ENCODE peak calls at places on chromosomes 13 and 19, in six cellular contexts. L is HCT116, K is H1, S is GM12878, R is HepG2, X is K562. H is an unnamed sample.

GRCh38 chr13:51632643-51633357 is 48.5 kb downstream of the WDFY2 start:
- DNase-seq in L (no peak), K (no peak), S (no peak), R (peak), X (no peak), H (peak)

GRCh38 chr13:35140831-35141230 is 198.8 kb downstream of the NBEA start:
- DNase-seq in L (no peak), K (no peak), S (no peak), R (no peak), X (no peak), H (no peak)

GRCh38 chr19:6133231-6133630 is 2.2 kb upstream of the ACSBG2 start:
- DNase-seq in L (no peak), K (no peak), S (no peak), R (no peak), X (no peak), H (no peak)

GRCh38 chr13:58085819-58086218 is 454.3 kb downstream of the PCDH17 start:
- DNase-seq in L (no peak), K (no peak), S (no peak), R (no peak), X (no peak), H (no peak)

GRCh38 chr19:45117167-45117594 is 24.2 kb downstream of the PPP1R37 start:
- DNase-seq in L (no peak), K (no peak), S (peak), R (no peak), X (peak), H (no peak)

GRCh38 chr19:16095071-16095571 is 16.6 kb upstream of the RAB8A start:
- DNase-seq in L (no peak), K (no peak), S (no peak), R (no peak), X (no peak), H (no peak)

GRCh38 chr13:21671793-21672680 is 1.2 kb downstream of the FGF9 start:
- DNase-seq in L (no peak), K (no peak), S (no peak), R (no peak), X (no peak), H (no peak)

GRCh38 chr13:47112205-47112896 is 215.5 kb upstream of the HTR2A start:
- DNase-seq in L (no peak), K (peak), S (no peak), R (no peak), X (peak), H (peak)

GRCh38 chr13:76887070-76887563 is 912 bp upstream of the KCTD12 start:
- DNase-seq in L (no peak), K (no peak), S (no peak), R (no peak), X (no peak), H (no peak)

GRCh38 chr13:97892717-97893116 is 60.8 kb upstream of the IPO5 start:
- DNase-seq in L (no peak), K (no peak), S (no peak), R (no peak), X (no peak), H (no peak)

GRCh38 chr19:29771708-29772415 is 39.9 kb upstream of the CCNE1 start:
- DNase-seq in L (peak), K (peak), S (no peak), R (peak), X (peak), H (peak)

GRCh38 chr13:38530492-38530891 is 156.4 kb upstream of the FREM2 start:
- DNase-seq in L (no peak), K (no peak), S (no peak), R (no peak), X (no peak), H (no peak)

GRCh38 chr13:108948269-108948671 is 318.9 kb downstream of the MYO16 start:
- DNase-seq in L (no peak), K (no peak), S (no peak), R (peak), X (no peak), H (no peak)

GRCh38 chr19:53909471-53910169 is 542 bp downstream of the CACNG7 start:
- DNase-seq in L (no peak), K (no peak), S (no peak), R (no peak), X (no peak), H (no peak)

GRCh38 chr13:30616927-30617314 is 799 bp upstream of the USPL1 start:
- DNase-seq in L (peak), K (peak), S (peak), R (peak), X (peak), H (peak)

GRCh38 chr13:46641274-46642081 is 88.5 kb downstream of the LRCH1 start:
- DNase-seq in L (no peak), K (no peak), S (no peak), R (no peak), X (no peak), H (no peak)

GRCh38 chr19:18763674-18764590 is 27.2 kb downstream of the COMP start:
- DNase-seq in L (no peak), K (no peak), S (no peak), R (no peak), X (peak), H (no peak)

GRCh38 chr13:42375663-42376062 is 103.7 kb downstream of the AKAP11 start:
- DNase-seq in L (no peak), K (no peak), S (no peak), R (no peak), X (no peak), H (no peak)

GRCh38 chr19:6226444-6227155 is 53.2 kb downstream of the MLLT1 start:
- DNase-seq in L (no peak), K (no peak), S (no peak), R (no peak), X (no peak), H (no peak)

GRCh38 chr19:13017306-13018036 is 22.2 kb downstream of the NFIX start:
- DNase-seq in L (no peak), K (no peak), S (no peak), R (no peak), X (no peak), H (no peak)

GRCh38 chr19:13920940-13921744 is 15.1 kb downstream of the CC2D1A start:
- DNase-seq in L (peak), K (no peak), S (peak), R (peak), X (peak), H (peak)

GRCh38 chr19:47651691-47652090 is 42.8 kb downstream of the BICRA start:
- DNase-seq in L (no peak), K (no peak), S (no peak), R (no peak), X (no peak), H (no peak)

GRCh38 chr13:33509642-33510229 is 224.2 kb upstream of the STARD13 start:
- DNase-seq in L (no peak), K (no peak), S (no peak), R (no peak), X (no peak), H (no peak)

GRCh38 chr19:44512326-44513298 is 12.3 kb upstream of the ZNF180 start:
- DNase-seq in L (peak), K (peak), S (no peak), R (peak), X (peak), H (peak)

GRCh38 chr13:41995946-41996345 is 35.0 kb upstream of the VWA8 start:
- DNase-seq in L (no peak), K (no peak), S (no peak), R (peak), X (peak), H (no peak)

GRCh38 chr13:44170731-44171130 is 202.9 kb upstream of the SERP2 start:
- DNase-seq in L (no peak), K (no peak), S (no peak), R (no peak), X (no peak), H (no peak)

GRCh38 chr13:79483302-79483701 is 2.3 kb downstream of the NDFIP2 start:
- DNase-seq in L (no peak), K (no peak), S (no peak), R (no peak), X (no peak), H (no peak)

GRCh38 chr13:109900320-109900719 is 113.9 kb upstream of the IRS2 start:
- DNase-seq in L (no peak), K (no peak), S (no peak), R (no peak), X (no peak), H (no peak)

GRCh38 chr13:36818483-36819063 is 449 bp upstream of the RFXAP start:
- DNase-seq in L (no peak), K (no peak), S (no peak), R (no peak), X (no peak), H (no peak)

DNA sequence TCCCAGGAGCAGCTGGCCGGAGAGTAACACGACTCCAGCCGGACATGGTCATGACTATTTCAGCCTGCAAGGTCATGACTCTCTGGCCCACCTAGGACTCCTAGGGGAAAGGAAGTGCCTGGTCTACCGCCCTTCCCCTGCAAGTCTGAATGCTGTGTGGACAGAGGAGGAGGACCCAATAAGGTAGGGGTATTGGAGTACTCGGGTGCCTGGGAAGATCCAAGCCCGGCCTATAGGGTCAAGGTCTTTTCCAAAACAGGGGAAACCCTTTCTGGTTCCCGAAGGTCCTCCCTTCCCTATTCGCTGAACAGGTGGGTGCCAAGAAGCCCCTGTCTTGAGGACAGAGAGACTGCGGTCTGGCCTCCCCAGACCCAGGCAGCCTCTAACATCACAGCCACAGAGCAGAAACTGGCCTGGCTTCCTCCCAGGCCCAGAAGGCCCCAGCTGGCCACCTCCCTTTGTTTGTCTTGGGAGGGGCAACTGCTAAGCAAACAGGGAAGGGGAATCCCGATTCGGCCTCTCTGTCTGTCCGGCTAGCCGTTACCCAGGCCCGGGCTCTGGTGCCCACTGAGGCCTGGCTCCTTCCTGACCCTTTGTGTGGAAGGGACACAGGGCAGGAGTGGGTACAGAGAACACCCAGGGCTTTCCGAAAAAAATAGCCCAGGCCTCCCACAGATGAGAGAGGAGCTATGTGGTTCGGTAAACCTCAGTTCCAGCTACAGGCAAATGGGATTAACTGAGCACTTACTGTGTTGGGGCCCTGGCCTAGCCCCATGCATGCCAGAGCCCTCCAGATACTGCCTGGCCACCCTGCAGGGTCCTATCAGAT is 5.3 kb upstream of the GRAMD1A start:
- DNase-seq in L (no peak), K (no peak), S (no peak), R (peak), X (no peak), H (no peak)
- H3K4me3 ChIP-seq in L (no peak), K (no peak), S (no peak), R (peak), X (no peak), H (no peak)

DNA sequence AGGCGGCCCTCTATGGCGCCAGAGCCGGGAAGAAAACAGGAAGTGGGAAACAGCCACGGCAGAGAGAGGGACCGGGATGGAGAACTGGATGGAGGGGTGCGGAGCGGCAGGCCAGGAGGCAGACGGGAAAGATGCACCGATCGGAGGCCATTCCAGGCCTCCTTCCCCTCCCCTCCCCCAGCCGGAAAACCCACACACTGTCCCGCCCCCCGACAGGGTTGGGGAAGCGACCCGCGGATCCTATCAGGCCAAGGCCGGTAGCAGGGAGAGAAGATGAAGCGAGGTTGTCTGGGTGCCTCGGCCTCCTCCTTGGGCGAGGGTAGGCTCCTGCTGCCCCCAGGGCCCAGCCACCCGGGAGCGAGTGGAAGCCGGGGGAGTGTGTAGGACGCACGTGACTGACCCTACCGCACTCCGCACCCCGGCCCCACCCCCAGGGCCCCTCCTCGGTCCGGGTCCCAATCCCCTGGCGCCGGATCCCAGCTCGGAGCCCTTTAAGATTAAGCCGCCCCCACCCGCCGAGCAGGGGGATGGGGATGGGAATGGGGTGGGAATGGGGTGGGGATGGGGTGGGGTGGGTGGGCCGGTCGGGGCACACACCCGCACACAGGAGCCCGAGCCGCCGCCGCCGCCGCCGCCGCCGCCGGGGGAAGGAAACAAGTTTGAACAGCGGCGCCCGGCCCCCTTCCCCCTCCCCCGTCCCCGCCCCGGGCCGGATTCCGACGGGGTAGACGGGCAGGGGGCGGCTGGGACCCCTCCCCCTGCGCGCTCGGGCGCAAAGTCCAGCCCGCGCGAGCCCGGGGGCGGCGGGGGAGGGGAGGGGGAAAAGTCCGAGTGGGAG is 1.5 kb downstream of the ERF start:
- DNase-seq in L (no peak), K (no peak), S (no peak), R (peak), X (peak), H (no peak)
- TF ChIP-seq ZNF274 in L (no peak), K (no peak), S (no peak), R (no peak), X (no peak), H (no peak)

GRCh38 chr19:48661746-48662145 is 11.1 kb downstream of the NTN5 start:
- DNase-seq in L (no peak), K (no peak), S (no peak), R (no peak), X (no peak), H (no peak)

GRCh38 chr19:48658483-48658882 is 12.5 kb upstream of the CA11 start:
- DNase-seq in L (no peak), K (no peak), S (no peak), R (no peak), X (no peak), H (no peak)

GRCh38 chr19:48659768-48660167 is 13.0 kb downstream of the NTN5 start:
- DNase-seq in L (no peak), K (no peak), S (no peak), R (no peak), X (peak), H (no peak)

GRCh38 chr19:48663667-48664066 is 9.2 kb downstream of the NTN5 start:
- DNase-seq in L (no peak), K (no peak), S (no peak), R (no peak), X (no peak), H (no peak)

DNA sequence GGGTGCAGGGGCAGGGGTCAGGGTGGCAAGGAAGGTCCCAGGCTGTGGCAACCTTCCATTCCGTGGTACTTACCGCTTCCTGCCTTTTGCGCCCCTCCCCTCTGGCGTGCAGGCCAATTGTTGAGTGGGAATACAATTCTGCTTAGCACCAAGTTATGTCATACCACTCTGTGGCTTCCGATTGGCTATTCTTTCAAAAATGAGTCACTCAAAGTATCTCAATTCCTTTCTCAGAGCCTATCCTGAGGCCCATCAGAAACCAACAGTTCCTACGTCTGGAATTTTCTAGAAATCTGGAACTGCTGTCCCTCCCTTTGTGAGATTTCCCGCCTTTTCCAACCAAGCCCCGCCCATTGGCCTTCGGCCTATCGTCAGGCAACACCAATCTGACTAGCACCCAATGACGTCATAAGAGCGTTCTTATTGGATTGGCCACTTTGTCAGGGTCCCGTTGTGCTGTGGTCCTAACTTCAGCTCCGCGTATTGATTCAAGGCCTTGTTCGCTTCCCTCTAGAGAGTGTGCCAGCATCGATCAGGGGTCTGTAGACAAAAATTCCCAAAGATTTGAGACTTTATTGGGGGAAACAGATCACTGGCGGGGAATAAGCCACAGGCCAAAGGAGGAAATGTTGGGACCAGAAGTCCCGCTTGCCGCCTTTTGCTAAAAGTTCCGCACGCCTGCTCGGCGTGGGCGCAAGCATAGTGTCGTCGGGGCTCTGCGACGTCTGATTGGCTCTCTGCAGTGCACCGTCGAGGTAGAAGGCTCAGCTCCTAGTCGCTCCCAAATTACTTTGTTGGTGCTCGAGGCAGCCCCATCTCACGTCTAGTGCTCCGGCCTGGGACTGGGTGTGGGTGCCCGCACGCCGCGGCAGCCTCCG is 11.7 kb downstream of the NTN5 start:
- DNase-seq in L (peak), K (no peak), S (peak), R (peak), X (peak), H (no peak)
- H3K4me3 ChIP-seq in L (no peak), K (no peak), S (peak), R (no peak), X (no peak), H (no peak)

DNA sequence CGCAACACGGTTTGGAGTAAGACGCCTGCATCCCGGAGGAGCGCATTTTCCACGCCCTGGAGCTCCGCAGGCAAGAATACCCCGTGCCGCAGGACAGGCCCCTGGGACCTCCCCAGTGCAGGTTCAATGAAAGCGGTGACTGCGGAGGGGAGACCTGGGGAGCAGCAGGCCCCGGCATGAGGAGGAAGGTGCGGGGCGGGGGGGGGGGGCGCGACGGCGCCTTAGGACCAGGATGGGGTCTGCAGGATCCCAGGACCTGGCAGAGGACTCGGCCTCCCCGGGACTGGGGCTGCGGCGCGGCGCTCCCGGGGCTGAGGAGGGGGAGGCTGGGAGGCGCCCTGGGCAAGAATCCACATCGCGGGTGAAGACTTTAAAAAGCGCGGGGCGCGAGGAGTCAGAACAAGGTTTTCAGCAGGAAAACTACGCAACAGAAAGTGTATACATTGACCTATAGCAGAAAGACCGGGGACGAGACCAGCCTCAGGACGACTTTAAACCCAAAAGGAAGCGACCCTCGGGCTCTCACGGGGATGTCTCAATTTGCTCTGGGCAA is 428 bp downstream of the ZNF611 start:
- DNase-seq in L (no peak), K (no peak), S (no peak), R (no peak), X (peak), H (no peak)
- TF ChIP-seq ZNF274 in L (no peak), K (no peak), S (no peak), R (no peak), X (no peak), H (no peak)

DNA sequence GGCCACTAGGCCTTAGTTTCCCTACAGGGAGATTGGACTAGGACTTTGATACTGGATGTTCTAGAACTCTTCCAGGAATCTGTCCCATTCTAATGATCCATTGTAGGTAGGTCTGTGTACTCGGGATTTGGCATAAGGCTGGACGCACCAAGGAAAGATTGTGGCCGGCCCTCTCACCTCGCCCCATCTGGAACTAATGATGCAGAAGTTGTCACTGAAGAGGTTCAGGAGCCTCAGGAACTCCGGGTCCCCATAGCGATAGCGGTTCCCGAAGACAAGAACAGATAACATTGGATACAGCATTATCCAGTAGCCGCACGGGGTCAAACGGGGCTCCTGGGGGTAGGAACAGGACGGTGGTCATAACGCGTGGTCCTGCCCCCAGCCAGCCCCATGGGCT is 11.2 kb downstream of the EGLN2 start:
- DNase-seq in L (no peak), K (no peak), S (no peak), R (no peak), X (peak), H (no peak)
- H3K4me3 ChIP-seq in L (no peak), K (peak), S (no peak), R (no peak), X (peak), H (peak)

GRCh38 chr13:29543230-29544215 is 52.0 kb downstream of the SLC7A1 start:
- DNase-seq in L (no peak), K (peak), S (peak), R (peak), X (no peak), H (no peak)
- TF ChIP-seq ZNF274 in L (no peak), K (no peak), S (no peak), R (no peak), X (no peak), H (no peak)

GRCh38 chr19:33175156-33175782 is 18.9 kb upstream of the LRP3 start:
- DNase-seq in L (no peak), K (no peak), S (no peak), R (no peak), X (no peak), H (no peak)
- H3K4me3 ChIP-seq in L (peak), K (no peak), S (peak), R (peak), X (no peak), H (no peak)

GRCh38 chr19:2575734-2576481 is 100.0 kb downstream of the GADD45B start:
- DNase-seq in L (no peak), K (no peak), S (no peak), R (peak), X (no peak), H (no peak)
- TF ChIP-seq ZNF274 in L (no peak), K (no peak), S (no peak), R (peak), X (no peak), H (no peak)

GRCh38 chr19:8654591-8655339 is 24.3 kb downstream of the NFILZ start:
- DNase-seq in L (peak), K (peak), S (no peak), R (no peak), X (peak), H (peak)
- H3K4me3 ChIP-seq in L (peak), K (no peak), S (no peak), R (peak), X (no peak), H (no peak)

GRCh38 chr13:100987993-100988392 is 313.4 kb upstream of the TMTC4 start:
- DNase-seq in L (no peak), K (no peak), S (no peak), R (no peak), X (no peak), H (peak)
- TF ChIP-seq ZNF274 in L (no peak), K (no peak), S (no peak), R (no peak), X (no peak), H (no peak)